ENCODE peak calls at places on chromosomes 1 and 21, in ten cellular contexts. V is GM12878, L is heart left ventricle, B is prostate gland, M is ovary, P is suprapubic skin, Y is lower leg skin, O is stomach, T is uterus, J is upper lobe of left lung. Q is an unnamed sample.

GRCh38 chr1:199101635-199102034 is 462.8 kb downstream of the PTPRC start:
- DNase-seq in V (no peak), L (no peak), B (no peak), M (no peak), P (no peak), Y (no peak), O (no peak), T (no peak), J (no peak), Q (no peak)

GRCh38 chr1:109392037-109392787 is 5.5 kb downstream of the SORT1 start:
- DNase-seq in V (no peak), L (no peak), B (no peak), M (no peak), P (no peak), Y (no peak), O (no peak), T (no peak), J (peak; percentile 54), Q (no peak)

GRCh38 chr1:2471587-2472001 is 4.5 kb upstream of the PLCH2 start:
- DNase-seq in V (no peak), L (no peak), B (no peak), M (no peak), P (no peak), Y (no peak), O (no peak), T (no peak), J (no peak), Q (no peak)

GRCh38 chr1:158179301-158180041 is 1.2 kb upstream of the CD1D start:
- DNase-seq in V (no peak), L (no peak), B (no peak), M (no peak), P (no peak), Y (no peak), O (no peak), T (no peak), J (no peak), Q (no peak)

GRCh38 chr1:236394905-236395779 is 1.1 kb downstream of the EDARADD start:
- DNase-seq in V (no peak), L (peak; percentile 28), B (peak; percentile 52), M (peak; percentile 38), P (no peak), Y (peak; percentile 88), O (peak; percentile 63), T (no peak), J (no peak), Q (no peak)

GRCh38 chr1:106755682-106756406 is 300.6 kb upstream of the PRMT6 start:
- DNase-seq in V (no peak), L (no peak), B (no peak), M (no peak), P (no peak), Y (no peak), O (no peak), T (no peak), J (no peak), Q (no peak)

GRCh38 chr1:159923203-159924024 is 1.9 kb downstream of the TAGLN2 start:
- DNase-seq in V (peak; percentile 68), L (peak; percentile 92), B (peak; percentile 71), M (peak; percentile 86), P (peak; percentile 95), Y (peak; percentile 97), O (peak; percentile 89), T (peak; percentile 89), J (peak; percentile 96), Q (peak; percentile 93)

GRCh38 chr1:110390096-110390495 is 730 bp downstream of the SLC16A4 start:
- DNase-seq in V (no peak), L (peak; percentile 32), B (no peak), M (peak; percentile 68), P (no peak), Y (no peak), O (no peak), T (peak; percentile 39), J (peak; percentile 81), Q (no peak)

GRCh38 chr1:110171134-110171733 is 20.9 kb downstream of the SLC6A17 start:
- DNase-seq in V (no peak), L (no peak), B (no peak), M (no peak), P (no peak), Y (no peak), O (no peak), T (no peak), J (no peak), Q (no peak)

GRCh38 chr21:40846057-40846456 is 901 bp downstream of the DSCAM start:
- DNase-seq in V (no peak), L (no peak), B (no peak), M (no peak), P (no peak), Y (no peak), O (no peak), T (no peak), J (no peak), Q (no peak)

GRCh38 chr1:45221716-45222115 is 15.3 kb upstream of the ZSWIM5 start:
- DNase-seq in V (no peak), L (no peak), B (no peak), M (no peak), P (no peak), Y (no peak), O (no peak), T (no peak), J (no peak), Q (no peak)

GRCh38 chr1:63874278-63874880 is 100.6 kb downstream of the ROR1 start:
- DNase-seq in V (no peak), L (no peak), B (no peak), M (no peak), P (no peak), Y (no peak), O (no peak), T (no peak), J (no peak), Q (no peak)

GRCh38 chr1:10387611-10388386 is 11.1 kb upstream of the PGD start:
- DNase-seq in V (peak; percentile 4), L (peak; percentile 43), B (no peak), M (peak; percentile 46), P (no peak), Y (no peak), O (no peak), T (no peak), J (peak; percentile 41), Q (no peak)

GRCh38 chr1:55584521-55585401 is 369.6 kb upstream of the USP24 start:
- DNase-seq in V (no peak), L (no peak), B (no peak), M (peak; percentile 46), P (no peak), Y (no peak), O (no peak), T (no peak), J (no peak), Q (no peak)

GRCh38 chr1:56336972-56337371 is 242.4 kb downstream of the PLPP3 start:
- DNase-seq in V (no peak), L (no peak), B (no peak), M (no peak), P (no peak), Y (no peak), O (no peak), T (no peak), J (no peak), Q (no peak)

GRCh38 chr1:35560256-35561225 is 2.9 kb downstream of the NCDN start:
- DNase-seq in V (no peak), L (peak; percentile 72), B (peak; percentile 83), M (no peak), P (peak; percentile 79), Y (peak; percentile 89), O (peak; percentile 86), T (no peak), J (no peak), Q (peak; percentile 84)

GRCh38 chr1:62271137-62271536 is 48.1 kb downstream of the KANK4 start:
- DNase-seq in V (no peak), L (no peak), B (no peak), M (no peak), P (no peak), Y (no peak), O (no peak), T (no peak), J (no peak), Q (no peak)

GRCh38 chr1:1538334-1538733 is 2.1 kb downstream of the TMEM240 start:
- DNase-seq in V (no peak), L (no peak), B (no peak), M (no peak), P (no peak), Y (no peak), O (no peak), T (no peak), J (no peak), Q (no peak)

GRCh38 chr1:211859405-211859804 is 28.8 kb upstream of the LPGAT1 start:
- DNase-seq in V (no peak), L (no peak), B (no peak), M (no peak), P (no peak), Y (no peak), O (no peak), T (no peak), J (no peak), Q (no peak)
- TF ChIP-seq POLR2A in V (no peak), L (no peak), B (no peak), M (no peak), P (no peak), Y (no peak), O (no peak), T (no peak), J (no peak), Q (no peak)

GRCh38 chr1:201385299-201385891 is 7.9 kb upstream of the TNNT2 start:
- DNase-seq in V (no peak), L (peak; percentile 51), B (peak; percentile 73), M (peak; percentile 43), P (no peak), Y (no peak), O (peak; percentile 85), T (no peak), J (peak; percentile 71), Q (no peak)
- TF ChIP-seq CTCF in V (peak; percentile 97), L (peak; percentile 66), B (peak; percentile 46), M (no peak), P (peak; percentile 32), Y (peak; percentile 22), O (peak; percentile 64), T (peak; percentile 40), J (peak; percentile 76), Q (no peak)

GRCh38 chr1:67264899-67265298 is 42.8 kb upstream of the IL12RB2 start:
- DNase-seq in V (no peak), L (no peak), B (no peak), M (no peak), P (no peak), Y (no peak), O (no peak), T (no peak), J (no peak), Q (no peak)
- H3K4me3 ChIP-seq in V (no peak overlapping the region), L (no peak overlapping the region), B (no peak overlapping the region), M (no peak overlapping the region), P (no peak overlapping the region), Y (no peak overlapping the region), O (no peak overlapping the region), T (no peak overlapping the region), J (no peak overlapping the region), Q (no peak overlapping the region)

DNA sequence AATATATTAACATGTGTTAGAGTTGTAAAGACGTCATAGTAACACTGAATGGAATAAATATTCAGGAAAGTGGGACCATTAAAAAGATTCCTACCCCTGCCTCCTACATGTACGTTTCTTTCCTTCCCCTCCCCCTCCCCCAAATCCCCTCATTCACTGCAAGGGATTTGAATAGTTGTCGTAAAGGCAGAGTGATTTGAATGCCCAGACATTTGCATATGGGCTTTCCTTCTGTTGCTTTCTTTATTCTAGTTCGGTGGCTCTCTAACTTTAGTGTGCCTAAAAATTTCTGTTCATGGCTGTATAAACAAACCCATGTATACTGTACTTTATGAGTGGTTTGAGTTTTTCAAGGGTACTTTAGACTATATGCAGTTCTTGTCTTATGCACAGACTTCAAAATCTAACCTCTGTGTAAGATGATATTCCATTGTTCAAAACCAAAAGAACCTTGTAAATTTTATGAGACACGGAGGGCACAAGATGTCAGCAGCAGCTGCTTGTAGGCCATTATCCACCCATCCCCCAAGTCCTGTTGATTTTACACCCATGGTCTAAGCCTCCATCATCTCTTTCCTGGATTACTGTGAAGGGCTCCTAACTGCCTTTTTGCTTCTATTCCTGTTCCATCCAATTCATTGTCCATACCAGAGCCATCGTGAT is 107.0 kb upstream of the POU3F1 start:
- DNase-seq in V (no peak), L (no peak), B (no peak), M (no peak), P (no peak), Y (no peak), O (no peak), T (no peak), J (no peak), Q (no peak)
- TF ChIP-seq POLR2A in V (no peak), L (no peak), B (no peak), M (no peak), P (no peak), Y (no peak), O (no peak), T (no peak), J (no peak), Q (no peak)

Q was measured in vagina.